ENCODE peak calls at places on chromosomes 16 and 17, in six cellular contexts. One of them, this sample, is unnamed.
A peak's percentile ranks its signal among the peaks of the same experiment; 100 is the strongest.

GRCh38 chr16:14057878-14058382 is 13.2 kb upstream of the MRTFB start:
- DNase-seq in NCI-H2171 treated with DMSO at 0.1 percent for 48 hours: no peak
- DNase-seq in H54: no peak
- DNase-seq in EL: no peak
- DNase-seq in stimulated activated naive B cell treated with anti-CD40 and anti-IgM and Interleukin-4, amounts not matched to agents 10 μg/mL and 1 μg/mL and 100 μg/mL, for 72 hours: no peak
- DNase-seq in T-helper 9 cell: no peak
- DNase-seq in this sample: no peak

GRCh38 chr17:79855331-79856124 is 16.3 kb upstream of the CBX4 start:
- DNase-seq in NCI-H2171 treated with DMSO at 0.1 percent for 48 hours: no peak
- DNase-seq in H54: no peak
- DNase-seq in EL: no peak
- DNase-seq in stimulated activated naive B cell treated with anti-CD40 and anti-IgM and Interleukin-4, amounts not matched to agents 10 μg/mL and 1 μg/mL and 100 μg/mL, for 72 hours: no peak
- DNase-seq in T-helper 9 cell: no peak
- DNase-seq in this sample: no peak

GRCh38 chr17:65553009-65553645 is 8.3 kb downstream of the AXIN2 start:
- DNase-seq in NCI-H2171 treated with DMSO at 0.1 percent for 48 hours: no peak
- DNase-seq in H54: no peak
- DNase-seq in EL: peak; percentile 56
- DNase-seq in stimulated activated naive B cell treated with anti-CD40 and anti-IgM and Interleukin-4, amounts not matched to agents 10 μg/mL and 1 μg/mL and 100 μg/mL, for 72 hours: no peak
- DNase-seq in T-helper 9 cell: no peak
- DNase-seq in this sample: no peak

GRCh38 chr17:66518677-66519076 is 216.3 kb downstream of the PRKCA start:
- DNase-seq in NCI-H2171 treated with DMSO at 0.1 percent for 48 hours: no peak
- DNase-seq in H54: no peak
- DNase-seq in EL: no peak
- DNase-seq in stimulated activated naive B cell treated with anti-CD40 and anti-IgM and Interleukin-4, amounts not matched to agents 10 μg/mL and 1 μg/mL and 100 μg/mL, for 72 hours: no peak
- DNase-seq in T-helper 9 cell: no peak
- DNase-seq in this sample: no peak

GRCh38 chr17:79065105-79065670 is 9.4 kb upstream of the ENGASE start:
- DNase-seq in NCI-H2171 treated with DMSO at 0.1 percent for 48 hours: peak; percentile 6
- DNase-seq in H54: no peak
- DNase-seq in EL: peak; percentile 15
- DNase-seq in stimulated activated naive B cell treated with anti-CD40 and anti-IgM and Interleukin-4, amounts not matched to agents 10 μg/mL and 1 μg/mL and 100 μg/mL, for 72 hours: no peak
- DNase-seq in T-helper 9 cell: peak; percentile 50
- DNase-seq in this sample: no peak

GRCh38 chr16:15996432-15997109 is 47.2 kb downstream of the ABCC1 start:
- DNase-seq in NCI-H2171 treated with DMSO at 0.1 percent for 48 hours: no peak
- DNase-seq in H54: peak; percentile 79
- DNase-seq in EL: peak; percentile 97
- DNase-seq in stimulated activated naive B cell treated with anti-CD40 and anti-IgM and Interleukin-4, amounts not matched to agents 10 μg/mL and 1 μg/mL and 100 μg/mL, for 72 hours: no peak
- DNase-seq in T-helper 9 cell: no peak
- DNase-seq in this sample: no peak

GRCh38 chr17:81999587-81999974 is 22.2 kb downstream of the ASPSCR1 start:
- DNase-seq in NCI-H2171 treated with DMSO at 0.1 percent for 48 hours: no peak
- DNase-seq in H54: no peak
- DNase-seq in EL: no peak
- DNase-seq in stimulated activated naive B cell treated with anti-CD40 and anti-IgM and Interleukin-4, amounts not matched to agents 10 μg/mL and 1 μg/mL and 100 μg/mL, for 72 hours: no peak
- DNase-seq in T-helper 9 cell: no peak
- DNase-seq in this sample: no peak

GRCh38 chr17:37742762-37743611 is 1.9 kb downstream of the HNF1B start:
- DNase-seq in NCI-H2171 treated with DMSO at 0.1 percent for 48 hours: no peak
- DNase-seq in H54: no peak
- DNase-seq in EL: no peak
- DNase-seq in stimulated activated naive B cell treated with anti-CD40 and anti-IgM and Interleukin-4, amounts not matched to agents 10 μg/mL and 1 μg/mL and 100 μg/mL, for 72 hours: no peak
- DNase-seq in T-helper 9 cell: no peak
- DNase-seq in this sample: no peak

GRCh38 chr16:51048544-51048943 is 102.5 kb downstream of the SALL1 start:
- DNase-seq in NCI-H2171 treated with DMSO at 0.1 percent for 48 hours: no peak
- DNase-seq in H54: no peak
- DNase-seq in EL: peak; percentile 18
- DNase-seq in stimulated activated naive B cell treated with anti-CD40 and anti-IgM and Interleukin-4, amounts not matched to agents 10 μg/mL and 1 μg/mL and 100 μg/mL, for 72 hours: no peak
- DNase-seq in T-helper 9 cell: no peak
- DNase-seq in this sample: no peak

GRCh38 chr16:6020162-6020980 is 922.8 kb upstream of the EEF2KMT start:
- DNase-seq in NCI-H2171 treated with DMSO at 0.1 percent for 48 hours: no peak
- DNase-seq in H54: no peak
- DNase-seq in EL: no peak
- DNase-seq in stimulated activated naive B cell treated with anti-CD40 and anti-IgM and Interleukin-4, amounts not matched to agents 10 μg/mL and 1 μg/mL and 100 μg/mL, for 72 hours: no peak
- DNase-seq in T-helper 9 cell: no peak
- DNase-seq in this sample: no peak

GRCh38 chr17:3956983-3957382 is 7.3 kb downstream of the ATP2A3 start:
- DNase-seq in NCI-H2171 treated with DMSO at 0.1 percent for 48 hours: peak; percentile 71
- DNase-seq in H54: no peak
- DNase-seq in EL: no peak
- DNase-seq in stimulated activated naive B cell treated with anti-CD40 and anti-IgM and Interleukin-4, amounts not matched to agents 10 μg/mL and 1 μg/mL and 100 μg/mL, for 72 hours: no peak
- DNase-seq in T-helper 9 cell: no peak
- DNase-seq in this sample: no peak

GRCh38 chr17:61496174-61496956 is 44.1 kb downstream of the TBX4 start:
- DNase-seq in NCI-H2171 treated with DMSO at 0.1 percent for 48 hours: no peak
- DNase-seq in H54: no peak
- DNase-seq in EL: no peak
- DNase-seq in stimulated activated naive B cell treated with anti-CD40 and anti-IgM and Interleukin-4, amounts not matched to agents 10 μg/mL and 1 μg/mL and 100 μg/mL, for 72 hours: no peak
- DNase-seq in T-helper 9 cell: no peak
- DNase-seq in this sample: no peak

GRCh38 chr16:20257234-20257633 is 70.1 kb downstream of the GP2 start:
- DNase-seq in NCI-H2171 treated with DMSO at 0.1 percent for 48 hours: no peak
- DNase-seq in H54: no peak
- DNase-seq in EL: no peak
- DNase-seq in stimulated activated naive B cell treated with anti-CD40 and anti-IgM and Interleukin-4, amounts not matched to agents 10 μg/mL and 1 μg/mL and 100 μg/mL, for 72 hours: no peak
- DNase-seq in T-helper 9 cell: no peak
- DNase-seq in this sample: no peak

GRCh38 chr16:50209548-50210265 is 56.6 kb downstream of the TENT4B start:
- DNase-seq in NCI-H2171 treated with DMSO at 0.1 percent for 48 hours: no peak
- DNase-seq in H54: no peak
- DNase-seq in EL: no peak
- DNase-seq in stimulated activated naive B cell treated with anti-CD40 and anti-IgM and Interleukin-4, amounts not matched to agents 10 μg/mL and 1 μg/mL and 100 μg/mL, for 72 hours: no peak
- DNase-seq in T-helper 9 cell: no peak
- DNase-seq in this sample: peak; percentile 46

GRCh38 chr16:5019775-5020174 is 14.0 kb downstream of the NAGPA start:
- DNase-seq in NCI-H2171 treated with DMSO at 0.1 percent for 48 hours: no peak
- DNase-seq in H54: no peak
- DNase-seq in EL: no peak
- DNase-seq in stimulated activated naive B cell treated with anti-CD40 and anti-IgM and Interleukin-4, amounts not matched to agents 10 μg/mL and 1 μg/mL and 100 μg/mL, for 72 hours: no peak
- DNase-seq in T-helper 9 cell: no peak
- DNase-seq in this sample: no peak

GRCh38 chr17:40317880-40318834 is 9.2 kb downstream of the RARA start:
- DNase-seq in NCI-H2171 treated with DMSO at 0.1 percent for 48 hours: peak; percentile 94
- DNase-seq in H54: peak; percentile 84
- DNase-seq in EL: peak; percentile 98
- DNase-seq in stimulated activated naive B cell treated with anti-CD40 and anti-IgM and Interleukin-4, amounts not matched to agents 10 μg/mL and 1 μg/mL and 100 μg/mL, for 72 hours: peak; percentile 86
- DNase-seq in T-helper 9 cell: peak; percentile 89
- DNase-seq in this sample: peak; percentile 79

GRCh38 chr17:2237521-2237921 is 66.1 kb downstream of the SMG6 start:
- DNase-seq in NCI-H2171 treated with DMSO at 0.1 percent for 48 hours: no peak
- DNase-seq in H54: no peak
- DNase-seq in EL: peak; percentile 23
- DNase-seq in stimulated activated naive B cell treated with anti-CD40 and anti-IgM and Interleukin-4, amounts not matched to agents 10 μg/mL and 1 μg/mL and 100 μg/mL, for 72 hours: no peak
- DNase-seq in T-helper 9 cell: no peak
- DNase-seq in this sample: no peak

GRCh38 chr17:42051013-42051400 is 606 bp upstream of the C17orf113 start:
- DNase-seq in NCI-H2171 treated with DMSO at 0.1 percent for 48 hours: no peak
- DNase-seq in H54: no peak
- DNase-seq in EL: no peak
- DNase-seq in stimulated activated naive B cell treated with anti-CD40 and anti-IgM and Interleukin-4, amounts not matched to agents 10 μg/mL and 1 μg/mL and 100 μg/mL, for 72 hours: no peak
- DNase-seq in T-helper 9 cell: no peak
- DNase-seq in this sample: no peak

GRCh38 chr17:78448356-78448993 is 70.0 kb downstream of the PGS1 start:
- DNase-seq in NCI-H2171 treated with DMSO at 0.1 percent for 48 hours: no peak
- DNase-seq in H54: no peak
- DNase-seq in EL: no peak
- DNase-seq in stimulated activated naive B cell treated with anti-CD40 and anti-IgM and Interleukin-4, amounts not matched to agents 10 μg/mL and 1 μg/mL and 100 μg/mL, for 72 hours: no peak
- DNase-seq in T-helper 9 cell: no peak
- DNase-seq in this sample: no peak

GRCh38 chr16:4699030-4699556 is 5.7 kb downstream of the NUDT16L1 start:
- DNase-seq in NCI-H2171 treated with DMSO at 0.1 percent for 48 hours: no peak
- DNase-seq in H54: no peak
- DNase-seq in EL: no peak
- DNase-seq in stimulated activated naive B cell treated with anti-CD40 and anti-IgM and Interleukin-4, amounts not matched to agents 10 μg/mL and 1 μg/mL and 100 μg/mL, for 72 hours: no peak
- DNase-seq in T-helper 9 cell: no peak
- DNase-seq in this sample: no peak

GRCh38 chr17:15081008-15081407 is 184.1 kb downstream of the PMP22 start:
- DNase-seq in NCI-H2171 treated with DMSO at 0.1 percent for 48 hours: no peak
- DNase-seq in H54: no peak
- DNase-seq in EL: no peak
- DNase-seq in stimulated activated naive B cell treated with anti-CD40 and anti-IgM and Interleukin-4, amounts not matched to agents 10 μg/mL and 1 μg/mL and 100 μg/mL, for 72 hours: no peak
- DNase-seq in T-helper 9 cell: no peak
- DNase-seq in this sample: no peak

GRCh38 chr16:4506450-4506849 is 30.3 kb downstream of the HMOX2 start:
- DNase-seq in NCI-H2171 treated with DMSO at 0.1 percent for 48 hours: peak; percentile 64
- DNase-seq in H54: peak; percentile 59
- DNase-seq in EL: peak; percentile 71
- DNase-seq in stimulated activated naive B cell treated with anti-CD40 and anti-IgM and Interleukin-4, amounts not matched to agents 10 μg/mL and 1 μg/mL and 100 μg/mL, for 72 hours: peak; percentile 37
- DNase-seq in T-helper 9 cell: peak; percentile 33
- DNase-seq in this sample: peak; percentile 25

GRCh38 chr16:88296437-88297177 is 86.2 kb upstream of the ZNF469 start:
- DNase-seq in NCI-H2171 treated with DMSO at 0.1 percent for 48 hours: no peak
- DNase-seq in H54: no peak
- DNase-seq in EL: no peak
- DNase-seq in stimulated activated naive B cell treated with anti-CD40 and anti-IgM and Interleukin-4, amounts not matched to agents 10 μg/mL and 1 μg/mL and 100 μg/mL, for 72 hours: no peak
- DNase-seq in T-helper 9 cell: no peak
- DNase-seq in this sample: no peak

This sample was measured in GF-D8.